ENCODE peak calls at places on chromosome 19, in eight cellular contexts. One of them, this sample, is unnamed.

GRCh38 chr19:50785329-50785922 is 4.8 kb upstream of the ACP4 start:
- DNase-seq in endothelial cell: no peak
- DNase-seq in epithelial cell of esophagus: no peak
- DNase-seq in WTC11: no peak
- DNase-seq in astrocyte of the spinal cord: no peak
- DNase-seq in C1 segment of cervical spinal cord: no peak
- DNase-seq in activated CD4-positive, CD25-positive, alpha-beta regulatory T cell treated with anti-CD3 and anti-CD28 coated beads, Interleukin-2, amount 50 U/mL, for 72 hours: no peak
- DNase-seq in heart right ventricle: no peak
- DNase-seq in this sample: no peak

GRCh38 chr19:33405491-33406461 is 32.3 kb downstream of the CEBPG start:
- DNase-seq in endothelial cell: no peak
- DNase-seq in epithelial cell of esophagus: no peak
- DNase-seq in WTC11: no peak
- DNase-seq in astrocyte of the spinal cord: no peak
- DNase-seq in C1 segment of cervical spinal cord: peak
- DNase-seq in activated CD4-positive, CD25-positive, alpha-beta regulatory T cell treated with anti-CD3 and anti-CD28 coated beads, Interleukin-2, amount 50 U/mL, for 72 hours: no peak
- DNase-seq in heart right ventricle: no peak
- DNase-seq in this sample: no peak

GRCh38 chr19:16074488-16075365 is 1.6 kb upstream of the TPM4 start:
- DNase-seq in endothelial cell: no peak
- DNase-seq in epithelial cell of esophagus: no peak
- DNase-seq in WTC11: no peak
- DNase-seq in astrocyte of the spinal cord: no peak
- DNase-seq in C1 segment of cervical spinal cord: no peak
- DNase-seq in activated CD4-positive, CD25-positive, alpha-beta regulatory T cell treated with anti-CD3 and anti-CD28 coated beads, Interleukin-2, amount 50 U/mL, for 72 hours: no peak
- DNase-seq in heart right ventricle: no peak
- DNase-seq in this sample: no peak

GRCh38 chr19:38004505-38005223 is 97.7 kb downstream of the SIPA1L3 start:
- DNase-seq in endothelial cell: peak
- DNase-seq in epithelial cell of esophagus: peak
- DNase-seq in WTC11: peak
- DNase-seq in astrocyte of the spinal cord: peak
- DNase-seq in C1 segment of cervical spinal cord: peak
- DNase-seq in activated CD4-positive, CD25-positive, alpha-beta regulatory T cell treated with anti-CD3 and anti-CD28 coated beads, Interleukin-2, amount 50 U/mL, for 72 hours: no peak
- DNase-seq in heart right ventricle: peak
- DNase-seq in this sample: peak

GRCh38 chr19:33819875-33820781 is 23.5 kb downstream of the KCTD15 start:
- DNase-seq in endothelial cell: peak
- DNase-seq in epithelial cell of esophagus: peak
- DNase-seq in WTC11: peak
- DNase-seq in astrocyte of the spinal cord: peak
- DNase-seq in C1 segment of cervical spinal cord: peak
- DNase-seq in activated CD4-positive, CD25-positive, alpha-beta regulatory T cell treated with anti-CD3 and anti-CD28 coated beads, Interleukin-2, amount 50 U/mL, for 72 hours: peak
- DNase-seq in heart right ventricle: peak
- DNase-seq in this sample: peak

GRCh38 chr19:3944018-3944721 is 11.3 kb downstream of the NMRK2 start:
- DNase-seq in endothelial cell: no peak
- DNase-seq in epithelial cell of esophagus: no peak
- DNase-seq in WTC11: no peak
- DNase-seq in astrocyte of the spinal cord: no peak
- DNase-seq in C1 segment of cervical spinal cord: no peak
- DNase-seq in activated CD4-positive, CD25-positive, alpha-beta regulatory T cell treated with anti-CD3 and anti-CD28 coated beads, Interleukin-2, amount 50 U/mL, for 72 hours: no peak
- DNase-seq in heart right ventricle: no peak
- DNase-seq in this sample: no peak

GRCh38 chr19:8212212-8212611 is 3.0 kb downstream of the CERS4 start:
- DNase-seq in endothelial cell: no peak
- DNase-seq in epithelial cell of esophagus: no peak
- DNase-seq in WTC11: no peak
- DNase-seq in astrocyte of the spinal cord: no peak
- DNase-seq in C1 segment of cervical spinal cord: no peak
- DNase-seq in activated CD4-positive, CD25-positive, alpha-beta regulatory T cell treated with anti-CD3 and anti-CD28 coated beads, Interleukin-2, amount 50 U/mL, for 72 hours: no peak
- DNase-seq in heart right ventricle: no peak
- DNase-seq in this sample: no peak

GRCh38 chr19:30148039-30148438 is 206.0 kb downstream of the URI1 start:
- DNase-seq in endothelial cell: no peak
- DNase-seq in epithelial cell of esophagus: peak
- DNase-seq in WTC11: no peak
- DNase-seq in astrocyte of the spinal cord: no peak
- DNase-seq in C1 segment of cervical spinal cord: no peak
- DNase-seq in activated CD4-positive, CD25-positive, alpha-beta regulatory T cell treated with anti-CD3 and anti-CD28 coated beads, Interleukin-2, amount 50 U/mL, for 72 hours: no peak
- DNase-seq in heart right ventricle: no peak
- DNase-seq in this sample: peak

GRCh38 chr19:21094347-21095025 is 12.5 kb downstream of the ZNF714 start:
- DNase-seq in endothelial cell: no peak
- DNase-seq in epithelial cell of esophagus: no peak
- DNase-seq in WTC11: no peak
- DNase-seq in astrocyte of the spinal cord: no peak
- DNase-seq in C1 segment of cervical spinal cord: no peak
- DNase-seq in activated CD4-positive, CD25-positive, alpha-beta regulatory T cell treated with anti-CD3 and anti-CD28 coated beads, Interleukin-2, amount 50 U/mL, for 72 hours: no peak
- DNase-seq in heart right ventricle: no peak
- DNase-seq in this sample: no peak

GRCh38 chr19:1373534-1374249 is 10.0 kb upstream of the NDUFS7 start:
- DNase-seq in endothelial cell: no peak
- DNase-seq in epithelial cell of esophagus: no peak
- DNase-seq in WTC11: no peak
- DNase-seq in astrocyte of the spinal cord: peak
- DNase-seq in C1 segment of cervical spinal cord: peak
- DNase-seq in activated CD4-positive, CD25-positive, alpha-beta regulatory T cell treated with anti-CD3 and anti-CD28 coated beads, Interleukin-2, amount 50 U/mL, for 72 hours: no peak
- DNase-seq in heart right ventricle: peak
- DNase-seq in this sample: no peak

GRCh38 chr19:31408460-31409124 is 59.4 kb upstream of the TSHZ3 start:
- DNase-seq in endothelial cell: no peak
- DNase-seq in epithelial cell of esophagus: peak
- DNase-seq in WTC11: no peak
- DNase-seq in astrocyte of the spinal cord: peak
- DNase-seq in C1 segment of cervical spinal cord: no peak
- DNase-seq in activated CD4-positive, CD25-positive, alpha-beta regulatory T cell treated with anti-CD3 and anti-CD28 coated beads, Interleukin-2, amount 50 U/mL, for 72 hours: no peak
- DNase-seq in heart right ventricle: no peak
- DNase-seq in this sample: peak

GRCh38 chr19:17282488-17283256 is 971 bp downstream of the ANKLE1 start:
- DNase-seq in endothelial cell: peak
- DNase-seq in epithelial cell of esophagus: peak
- DNase-seq in WTC11: peak
- DNase-seq in astrocyte of the spinal cord: peak
- DNase-seq in C1 segment of cervical spinal cord: peak
- DNase-seq in activated CD4-positive, CD25-positive, alpha-beta regulatory T cell treated with anti-CD3 and anti-CD28 coated beads, Interleukin-2, amount 50 U/mL, for 72 hours: peak
- DNase-seq in heart right ventricle: peak
- DNase-seq in this sample: peak

GRCh38 chr19:29535984-29536508 is 10.3 kb downstream of the VSTM2B start:
- DNase-seq in endothelial cell: no peak
- DNase-seq in epithelial cell of esophagus: no peak
- DNase-seq in WTC11: no peak
- DNase-seq in astrocyte of the spinal cord: no peak
- DNase-seq in C1 segment of cervical spinal cord: no peak
- DNase-seq in activated CD4-positive, CD25-positive, alpha-beta regulatory T cell treated with anti-CD3 and anti-CD28 coated beads, Interleukin-2, amount 50 U/mL, for 72 hours: no peak
- DNase-seq in heart right ventricle: no peak
- DNase-seq in this sample: no peak

GRCh38 chr19:13215572-13216380 is 65.6 kb downstream of the IER2 start:
- DNase-seq in endothelial cell: no peak
- DNase-seq in epithelial cell of esophagus: no peak
- DNase-seq in WTC11: no peak
- DNase-seq in astrocyte of the spinal cord: peak
- DNase-seq in C1 segment of cervical spinal cord: no peak
- DNase-seq in activated CD4-positive, CD25-positive, alpha-beta regulatory T cell treated with anti-CD3 and anti-CD28 coated beads, Interleukin-2, amount 50 U/mL, for 72 hours: no peak
- DNase-seq in heart right ventricle: no peak
- DNase-seq in this sample: no peak

GRCh38 chr19:18419699-18420460 is 682 bp downstream of the SSBP4 start:
- DNase-seq in endothelial cell: no peak
- DNase-seq in epithelial cell of esophagus: no peak
- DNase-seq in WTC11: no peak
- DNase-seq in astrocyte of the spinal cord: no peak
- DNase-seq in C1 segment of cervical spinal cord: no peak
- DNase-seq in activated CD4-positive, CD25-positive, alpha-beta regulatory T cell treated with anti-CD3 and anti-CD28 coated beads, Interleukin-2, amount 50 U/mL, for 72 hours: no peak
- DNase-seq in heart right ventricle: no peak
- DNase-seq in this sample: no peak

GRCh38 chr19:56333506-56333905 is 18.9 kb upstream of the ZSCAN5A start:
- DNase-seq in endothelial cell: peak
- DNase-seq in epithelial cell of esophagus: peak
- DNase-seq in WTC11: peak
- DNase-seq in astrocyte of the spinal cord: peak
- DNase-seq in C1 segment of cervical spinal cord: no peak
- DNase-seq in activated CD4-positive, CD25-positive, alpha-beta regulatory T cell treated with anti-CD3 and anti-CD28 coated beads, Interleukin-2, amount 50 U/mL, for 72 hours: no peak
- DNase-seq in heart right ventricle: no peak
- DNase-seq in this sample: peak

GRCh38 chr19:6590458-6591319 is at the start of gene CD70:
- DNase-seq in endothelial cell: peak
- DNase-seq in epithelial cell of esophagus: peak
- DNase-seq in WTC11: peak
- DNase-seq in astrocyte of the spinal cord: no peak
- DNase-seq in C1 segment of cervical spinal cord: no peak
- DNase-seq in activated CD4-positive, CD25-positive, alpha-beta regulatory T cell treated with anti-CD3 and anti-CD28 coated beads, Interleukin-2, amount 50 U/mL, for 72 hours: peak
- DNase-seq in heart right ventricle: no peak
- DNase-seq in this sample: no peak

GRCh38 chr19:17779281-17779930 is 15.5 kb upstream of the B3GNT3 start:
- DNase-seq in endothelial cell: no peak
- DNase-seq in epithelial cell of esophagus: peak
- DNase-seq in WTC11: peak
- DNase-seq in astrocyte of the spinal cord: no peak
- DNase-seq in C1 segment of cervical spinal cord: peak
- DNase-seq in activated CD4-positive, CD25-positive, alpha-beta regulatory T cell treated with anti-CD3 and anti-CD28 coated beads, Interleukin-2, amount 50 U/mL, for 72 hours: no peak
- DNase-seq in heart right ventricle: no peak
- DNase-seq in this sample: peak